ENCODE peak calls at places on chromosome 16, in eight cellular contexts. T is head of caudate nucleus; Y is uterus; Q is T-cell; R is AG09319; P is NCI-H2081; K is stimulated activated CD4-positive, alpha-beta T cell treated with anti-CD3 and anti-CD28 coated beads, Interleukin-1b, Interleukin-23, amount 100 ng/mL, for 24 hours; U is D721Med. A is an unnamed sample.

GRCh38 chr16:11949527-11949926 is 7.7 kb upstream of the NPIPB2 start:
- DNase-seq in P (no peak), Q (no peak), U (peak; percentile 41), T (peak; percentile 53), K (no peak), R (no peak), Y (no peak), A (peak; percentile 41)

GRCh38 chr16:1495281-1496262 is 2.4 kb downstream of the TELO2 start:
- DNase-seq in Q (no peak), P (no peak), Y (peak; percentile 15), K (no peak), R (no peak), T (no peak), U (no peak), A (no peak)

GRCh38 chr16:19919142-19919541 is 34.5 kb upstream of the GPRC5B start:
- DNase-seq in Q (no peak), U (no peak), R (no peak), P (no peak), K (no peak), Y (no peak), T (no peak), A (no peak)

GRCh38 chr16:25270577-25270976 is 12.9 kb upstream of the ZKSCAN2 start:
- DNase-seq in P (no peak), U (no peak), Q (no peak), Y (no peak), R (peak; percentile 11), T (no peak), K (no peak), A (no peak)

GRCh38 chr16:16890964-16891363 is 512.0 kb downstream of the NPIPA7 start:
- DNase-seq in Q (no peak), R (no peak), U (no peak), T (no peak), K (no peak), Y (no peak), P (no peak), A (no peak)

GRCh38 chr16:88940196-88941050 is 36.6 kb downstream of the CBFA2T3 start:
- DNase-seq in P (no peak), Y (no peak), T (no peak), R (no peak), Q (peak; percentile 22), K (no peak), U (peak; percentile 28), A (no peak)

GRCh38 chr16:24178496-24178895 is 77.6 kb upstream of the CACNG3 start:
- DNase-seq in Y (no peak), T (no peak), R (no peak), P (no peak), U (no peak), K (no peak), Q (no peak), A (no peak)

GRCh38 chr16:67397451-67397801 is 4.1 kb upstream of the TPPP3 start:
- DNase-seq in U (no peak), T (no peak), Q (no peak), K (no peak), R (no peak), Y (no peak), P (no peak), A (no peak)

GRCh38 chr16:71537643-71538042 is 11.4 kb downstream of the CHST4 start:
- DNase-seq in T (peak; percentile 55), R (no peak), U (peak; percentile 32), K (peak; percentile 1), P (no peak), Q (peak; percentile 18), Y (no peak), A (peak; percentile 67)

GRCh38 chr16:75506567-75506966 is 11.3 kb upstream of the CHST6 start:
- DNase-seq in Q (no peak), U (no peak), R (peak; percentile 86), Y (no peak), P (no peak), K (no peak), T (no peak), A (peak; percentile 61)

GRCh38 chr16:87970206-87970605 is 19.0 kb downstream of the BANP start:
- DNase-seq in U (no peak), P (no peak), Q (no peak), K (no peak), R (no peak), T (no peak), Y (no peak), A (no peak)

GRCh38 chr16:81938331-81939163 is 72.7 kb downstream of the SDR42E1 start:
- DNase-seq in K (no peak), T (no peak), P (no peak), U (no peak), R (no peak), Q (no peak), Y (no peak), A (no peak)

GRCh38 chr16:77212736-77213541 is 13.7 kb downstream of the SYCE1L start:
- DNase-seq in P (peak; percentile 25), T (peak; percentile 35), Y (peak; percentile 71), K (peak; percentile 63), R (no peak), Q (peak; percentile 66), U (peak; percentile 42), A (peak; percentile 43)

GRCh38 chr16:1313721-1314120 is 4.3 kb downstream of the UBE2I start:
- DNase-seq in U (no peak), K (no peak), R (no peak), Q (no peak), T (no peak), P (no peak), Y (no peak), A (no peak)

GRCh38 chr16:72996291-72997062 is 51.5 kb downstream of the ZFHX3 start:
- DNase-seq in R (no peak), T (no peak), K (no peak), P (no peak), Y (no peak), U (no peak), Q (no peak), A (no peak)

GRCh38 chr16:89958068-89958467 is 9.5 kb downstream of the DEF8 start:
- DNase-seq in P (no peak), Y (no peak), Q (no peak), T (peak; percentile 41), K (no peak), R (no peak), U (no peak), A (peak; percentile 45)

GRCh38 chr16:79962962-79963361 is 362.4 kb upstream of the MAF start:
- DNase-seq in R (no peak), U (no peak), Y (no peak), K (no peak), P (no peak), Q (no peak), T (no peak), A (no peak)

GRCh38 chr16:19830902-19831555 is 53.6 kb downstream of the GPRC5B start:
- DNase-seq in U (no peak), Q (no peak), R (no peak), T (no peak), P (no peak), K (no peak), Y (no peak), A (no peak)

GRCh38 chr16:67926181-67926742 is 5.4 kb downstream of the CTRL start:
- DNase-seq in T (peak; percentile 63), Q (no peak), K (no peak), R (no peak), U (no peak), Y (no peak), P (peak; percentile 82), A (no peak)

GRCh38 chr16:27257271-27257670 is 11.3 kb downstream of the NSMCE1 start:
- DNase-seq in P (no peak), U (no peak), Y (no peak), Q (no peak), R (no peak), T (no peak), K (no peak), A (no peak)

GRCh38 chr16:4319454-4319853 is 3.6 kb downstream of the GLIS2 start:
- DNase-seq in P (no peak), Y (peak; percentile 58), T (peak; percentile 66), Q (peak; percentile 56), R (no peak), K (no peak), U (no peak), A (no peak)

GRCh38 chr16:84562174-84562815 is 55.6 kb downstream of the COTL1 start:
- DNase-seq in Y (no peak), U (no peak), R (no peak), Q (no peak), K (no peak), T (no peak), P (no peak), A (no peak)

GRCh38 chr16:58501242-58502131 is 1.5 kb downstream of the NDRG4 start:
- DNase-seq in Q (peak; percentile 54), Y (no peak), K (no peak), T (peak; percentile 73), U (no peak), P (peak; percentile 48), R (no peak), A (no peak)

GRCh38 chr16:77657016-77657415 is 65.3 kb upstream of the NUDT7 start:
- DNase-seq in U (no peak), P (no peak), K (no peak), Q (no peak), Y (no peak), T (no peak), R (no peak), A (no peak)

GRCh38 chr16:19367335-19367734 is 50.3 kb upstream of the TMC5 start:
- DNase-seq in R (no peak), Q (no peak), K (no peak), Y (no peak), T (no peak), U (no peak), P (no peak), A (no peak)

GRCh38 chr16:89004209-89004831 is 27.3 kb upstream of the CBFA2T3 start:
- DNase-seq in K (no peak), R (no peak), Y (no peak), Q (no peak), T (no peak), P (no peak), U (peak; percentile 44), A (no peak)

GRCh38 chr16:82046541-82046940 is 11.5 kb downstream of the HSD17B2 start:
- DNase-seq in P (no peak), Q (no peak), U (no peak), T (no peak), Y (no peak), R (no peak), K (no peak), A (no peak)

GRCh38 chr16:30977502-30977901 is 7.5 kb upstream of the HSD3B7 start:
- DNase-seq in P (no peak), R (no peak), T (no peak), U (no peak), Y (no peak), K (no peak), Q (peak; percentile 8), A (no peak)

GRCh38 chr16:25925466-25925865 is 233.7 kb downstream of the HS3ST4 start:
- DNase-seq in P (no peak), Y (no peak), R (no peak), T (no peak), Q (no peak), U (peak; percentile 74), K (no peak), A (no peak)

GRCh38 chr16:10866196-10866976 is 10.6 kb upstream of the CIITA start:
- DNase-seq in Q (no peak), U (no peak), K (no peak), T (no peak), R (no peak), P (no peak), Y (no peak), A (peak; percentile 45)

GRCh38 chr16:356756-357155 is 4.2 kb upstream of the AXIN1 start:
- DNase-seq in Y (no peak), P (no peak), U (no peak), T (no peak), K (no peak), R (no peak), Q (no peak), A (no peak)

GRCh38 chr16:11601911-11602310 is 15.2 kb upstream of the LITAF start:
- DNase-seq in P (no peak), Q (no peak), U (no peak), K (no peak), R (no peak), Y (no peak), T (no peak), A (no peak)